ENCODE peak calls at places on chromosome 15, in six cellular contexts. B is BJ; W is activated CD4-positive, alpha-beta T cell treated with anti-CD3 and anti-CD28 coated beads for 24 hours; X is stimulated activated CD4-positive, alpha-beta T cell treated with anti-CD3 and anti-CD28 coated beads, Interleukin-2, amount 100 ng/mL, for 24 hours; R is EL; C is WTC11. S is an unnamed sample.

GRCh38 chr15:89197503-89197971 is 23.8 kb downstream of the RLBP1 start:
- DNase-seq in B (no peak), W (no peak), X (no peak), R (no peak), C (peak; percentile 72), S (peak; percentile 21)

GRCh38 chr15:71925145-71925544 is 114.8 kb downstream of the NR2E3 start:
- DNase-seq in B (no peak), W (no peak), X (no peak), R (no peak), C (no peak), S (no peak)

GRCh38 chr15:37031198-37031597 is 69.2 kb downstream of the MEIS2 start:
- DNase-seq in B (no peak), W (no peak), X (no peak), R (peak; percentile 57), C (no peak), S (no peak)

GRCh38 chr15:72944565-72944964 is 107.7 kb upstream of the NEO1 start:
- DNase-seq in B (no peak), W (no peak), X (no peak), R (no peak), C (no peak), S (no peak)

GRCh38 chr15:65638681-65639089 is 16.9 kb downstream of the SLC24A1 start:
- DNase-seq in B (peak; percentile 31), W (no peak), X (peak; percentile 28), R (peak; percentile 75), C (no peak), S (peak; percentile 19)

GRCh38 chr15:78923480-78924360 is 21.1 kb downstream of the CTSH start:
- DNase-seq in B (no peak), W (no peak), X (no peak), R (no peak), C (no peak), S (no peak)

GRCh38 chr15:70512772-70513362 is 250.5 kb downstream of the UACA start:
- DNase-seq in B (no peak), W (peak; percentile 50), X (peak; percentile 63), R (peak; percentile 62), C (peak; percentile 84), S (peak; percentile 68)

GRCh38 chr15:55912982-55913381 is 80.4 kb downstream of the NEDD4 start:
- DNase-seq in B (no peak), W (no peak), X (no peak), R (peak; percentile 10), C (no peak), S (no peak)

GRCh38 chr15:68385240-68385561 is 46.8 kb downstream of the ITGA11 start:
- DNase-seq in B (no peak), W (no peak), X (no peak), R (no peak), C (no peak), S (no peak)

GRCh38 chr15:25737218-25737643 is 125.9 kb downstream of the ATP10A start:
- DNase-seq in B (no peak), W (no peak), X (no peak), R (peak; percentile 3), C (no peak), S (no peak)

GRCh38 chr15:95932676-95933075 is 397.8 kb upstream of the NR2F2 start:
- DNase-seq in B (peak; percentile 97), W (no peak), X (no peak), R (peak; percentile 95), C (no peak), S (no peak)

GRCh38 chr15:51380999-51381806 is 39.7 kb downstream of the GLDN start:
- DNase-seq in B (no peak), W (no peak), X (no peak), R (peak; percentile 77), C (peak; percentile 60), S (peak; percentile 29)

GRCh38 chr15:68700395-68701123 is 120.1 kb downstream of the ANP32A start:
- DNase-seq in B (no peak), W (no peak), X (no peak), R (peak; percentile 18), C (peak; percentile 33), S (no peak)

GRCh38 chr15:96171842-96172241 is 158.7 kb upstream of the NR2F2 start:
- DNase-seq in B (no peak), W (no peak), X (no peak), R (no peak), C (no peak), S (no peak)

GRCh38 chr15:48866141-48866563 is 11.8 kb upstream of the EID1 start:
- DNase-seq in B (no peak), W (no peak), X (no peak), R (peak; percentile 59), C (no peak), S (no peak)

GRCh38 chr15:48617619-48618018 is 27.9 kb downstream of the FBN1 start:
- DNase-seq in B (peak; percentile 28), W (no peak), X (no peak), R (peak; percentile 71), C (no peak), S (no peak)

GRCh38 chr15:32053717-32054116 is 23.4 kb downstream of the CHRNA7 start:
- DNase-seq in B (no peak), W (no peak), X (no peak), R (no peak), C (no peak), S (no peak)

GRCh38 chr15:40785158-40785557 is 15.4 kb downstream of the C15orf62 start:
- DNase-seq in B (no peak), W (no peak), X (no peak), R (no peak), C (no peak), S (no peak)

GRCh38 chr15:58472821-58473581 is 41.2 kb downstream of the LIPC start:
- DNase-seq in B (no peak), W (no peak), X (peak; percentile 38), R (no peak), C (no peak), S (peak; percentile 55)

GRCh38 chr15:70241561-70242320 is 144.0 kb upstream of the TLE3 start:
- DNase-seq in B (no peak), W (no peak), X (no peak), R (no peak), C (no peak), S (no peak)

GRCh38 chr15:30001592-30001991 is 81.2 kb upstream of the GOLGA8J start:
- DNase-seq in B (no peak), W (no peak), X (no peak), R (no peak), C (no peak), S (no peak)

S was measured in activated naive CD8-positive, alpha-beta T cell treated with anti-CD3 and anti-CD28 coated beads for 36 hours.